ENCODE peak calls at places on chromosomes 7 and 10, in five cellular contexts. V, A, K, X and B are unnamed samples.

GRCh38 chr10:104065748-104066147 is 19.9 kb downstream of the COL17A1 start:
- DNase-seq in A (no peak), X (no peak), V (no peak), K (no peak), B (no peak)

GRCh38 chr10:52951819-52952218 is 179.2 kb upstream of the MBL2 start:
- DNase-seq in A (no peak), K (no peak), V (peak; percentile 18), X (no peak), B (no peak)

GRCh38 chr10:62336404-62336803 is 37.8 kb upstream of the ZNF365 start:
- DNase-seq in X (no peak), A (no peak), K (no peak), V (no peak), B (no peak)

GRCh38 chr7:26648429-26649015 is 215.9 kb downstream of the SKAP2 start:
- DNase-seq in K (no peak), A (no peak), V (peak; percentile 40), X (no peak), B (peak; percentile 65)

GRCh38 chr10:114266521-114266920 is 27.5 kb downstream of the VWA2 start:
- DNase-seq in K (no peak), X (peak; percentile 42), V (peak; percentile 39), A (no peak), B (no peak)

GRCh38 chr7:131072505-131073091 is 255.1 kb upstream of the MKLN1 start:
- DNase-seq in X (no peak), V (peak; percentile 66), K (no peak), A (no peak), B (peak; percentile 43)

GRCh38 chr10:548212-548897 is 141.1 kb downstream of the DIP2C start:
- DNase-seq in A (no peak), X (no peak), V (no peak), K (no peak), B (no peak)

GRCh38 chr7:151202836-151203235 is 7.5 kb downstream of the H2BK1 start:
- DNase-seq in V (no peak), A (peak; percentile 60), K (no peak), X (no peak), B (no peak)

GRCh38 chr7:23462846-23463245 is 7.4 kb downstream of the IGF2BP3 start:
- DNase-seq in V (peak; percentile 72), X (no peak), K (no peak), A (peak; percentile 81), B (peak; percentile 44)

GRCh38 chr10:78776746-78777145 is 292.0 kb upstream of the ZMIZ1 start:
- DNase-seq in A (no peak), K (no peak), X (no peak), V (no peak), B (no peak)

GRCh38 chr10:120578123-120578522 is 121.1 kb downstream of the PLPP4 start:
- DNase-seq in V (no peak), A (no peak), X (no peak), K (no peak), B (no peak)

GRCh38 chr10:124534231-124534798 is 72.7 kb downstream of the LHPP start:
- DNase-seq in X (no peak), K (no peak), A (no peak), V (peak; percentile 45), B (no peak)

DNA sequence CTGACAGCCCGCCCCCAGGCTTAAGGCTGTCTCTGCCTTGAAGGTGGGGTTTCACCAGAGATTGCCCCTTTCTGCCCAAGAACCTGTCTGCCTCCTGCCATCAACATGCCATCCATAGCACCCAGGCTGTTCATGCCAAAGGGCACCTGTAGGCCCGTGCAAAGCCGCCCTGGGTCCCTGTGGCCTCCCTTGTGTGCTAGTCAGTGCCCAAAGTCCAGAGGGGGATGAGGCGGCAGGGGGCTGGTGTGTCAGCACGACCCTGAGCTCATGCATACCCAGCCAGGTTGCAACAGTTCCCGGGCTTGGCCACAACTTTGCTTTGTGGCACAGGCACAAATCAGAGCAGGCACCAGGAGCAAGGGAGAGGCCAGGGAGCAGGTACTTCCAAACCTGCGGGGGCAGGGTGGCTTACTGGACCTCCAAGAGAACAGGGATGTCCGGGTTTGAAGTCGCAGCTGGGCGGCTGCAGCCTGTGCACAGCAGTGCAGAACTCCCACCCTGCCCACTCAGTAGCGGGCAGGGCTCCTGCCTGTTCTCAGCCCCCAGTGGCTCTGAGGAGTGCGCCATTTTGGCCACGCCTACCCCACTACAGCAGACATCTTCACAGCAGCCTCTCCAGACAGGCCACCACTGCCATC is 671.1 kb upstream of the GRM3 start:
- DNase-seq in A (no peak), K (no peak), X (peak; percentile 3), V (no peak), B (no peak)
- H3K4me3 ChIP-seq in A (no peak overlapping the region), K (no peak overlapping the region), X (no peak overlapping the region), V (no peak overlapping the region), B (no peak overlapping the region)

GRCh38 chr7:120860151-120860550 is 2.2 kb upstream of the TSPAN12 start:
- DNase-seq in A (no peak), V (no peak), K (no peak), X (no peak), B (no peak)

GRCh38 chr7:120858299-120858636 is 324 bp upstream of the TSPAN12 start:
- DNase-seq in K (no peak), A (no peak), V (no peak), X (no peak), B (no peak)

GRCh38 chr7:120856621-120857352 is 1.2 kb downstream of the TSPAN12 start:
- DNase-seq in X (peak; percentile 36), V (peak; percentile 24), A (peak; percentile 88), K (no peak), B (peak; percentile 2)

GRCh38 chr7:120856198-120856597 is 1.7 kb downstream of the TSPAN12 start:
- DNase-seq in A (no peak), X (no peak), K (no peak), V (no peak), B (no peak)

GRCh38 chr7:120857558-120858298 is at the start of gene TSPAN12:
- DNase-seq in V (peak; percentile 64), K (no peak), X (peak; percentile 88), A (peak; percentile 93), B (peak; percentile 50)
- TF ChIP-seq CTCF in V (peak; percentile 25), K (peak; percentile 50), X (peak; percentile 87), A (peak; percentile 40), B (peak; percentile 35)

GRCh38 chr7:30164567-30164966 is 29.8 kb downstream of the MTURN start:
- DNase-seq in V (peak; percentile 77), X (no peak), A (peak; percentile 75), K (no peak), B (peak; percentile 65)

GRCh38 chr7:30160329-30160728 is 25.5 kb downstream of the MTURN start:
- DNase-seq in V (no peak), A (no peak), X (no peak), K (no peak), B (no peak)

GRCh38 chr7:30163231-30163894 is 28.6 kb downstream of the MTURN start:
- DNase-seq in A (no peak), V (no peak), K (no peak), X (no peak), B (no peak)

GRCh38 chr7:30162133-30162532 is 27.3 kb downstream of the MTURN start:
- DNase-seq in V (no peak), K (no peak), X (no peak), A (no peak), B (no peak)

DNA sequence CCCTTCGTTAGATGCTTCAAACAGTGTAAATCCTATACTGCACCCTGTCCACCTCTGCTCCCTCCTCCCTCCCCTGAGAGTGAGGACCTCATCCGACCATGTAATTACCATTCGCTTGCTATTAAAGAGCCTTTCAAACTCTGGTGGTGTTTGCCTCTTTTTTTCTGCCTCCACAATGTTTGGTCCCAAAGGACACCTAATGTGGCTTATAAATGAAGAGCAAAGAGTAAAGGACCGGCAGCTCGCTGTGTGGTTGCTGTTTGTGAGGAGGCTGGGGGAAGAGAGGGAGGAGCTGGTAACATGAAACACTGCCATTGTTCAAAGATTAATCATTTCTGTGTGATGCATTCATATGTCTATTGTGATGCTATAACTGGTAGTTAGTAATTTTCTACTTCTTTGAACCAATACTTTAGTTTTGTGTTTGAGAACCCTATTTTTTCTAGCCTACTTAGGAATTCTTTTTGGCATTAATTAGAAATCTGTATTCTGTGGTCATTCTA is 27.9 kb downstream of the MTURN start:
- DNase-seq in A (no peak), K (no peak), V (peak; percentile 79), X (no peak), B (peak; percentile 49)
- H3K4me3 ChIP-seq in A (peak overlapping the region; percentile 62), K (no peak overlapping the region), V (no peak overlapping the region), X (no peak overlapping the region), B (peak overlapping the region; percentile 20)

GRCh38 chr10:29811751-29812427 is 177.1 kb upstream of the SVIL start:
- DNase-seq in K (peak; percentile 83), V (peak; percentile 92), A (peak; percentile 88), X (no peak), B (peak; percentile 97)
- TF ChIP-seq CTCF in K (no peak), V (no peak), A (no peak), X (no peak), B (no peak)

GRCh38 chr7:613442-614140 is 93.9 kb upstream of the PDGFA start:
- DNase-seq in V (no peak), X (no peak), A (no peak), K (no peak), B (no peak)
- H3K4me3 ChIP-seq in V (no peak overlapping the region), X (no peak overlapping the region), A (no peak overlapping the region), K (no peak overlapping the region), B (no peak overlapping the region)

DNA sequence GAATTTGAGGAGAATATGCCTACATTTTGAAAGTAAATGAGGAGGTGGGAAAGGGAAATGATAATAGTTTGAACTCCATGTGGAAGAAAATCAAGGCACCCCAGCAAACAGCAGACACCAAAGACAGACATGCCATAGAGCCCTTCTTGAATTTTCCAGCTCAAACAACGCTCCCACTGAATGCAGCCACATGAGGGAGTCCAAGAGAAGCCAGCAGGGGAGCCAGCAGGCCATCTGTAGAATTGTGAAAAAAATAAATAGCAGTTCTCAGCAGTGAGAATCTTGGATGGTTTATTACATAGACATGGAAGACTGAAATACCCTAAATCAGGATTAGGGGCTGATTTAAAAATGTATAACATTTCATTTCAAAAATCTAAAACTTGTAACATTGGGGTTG is 1567.3 kb upstream of the LRRTM3 start:
- DNase-seq in K (no peak), V (peak; percentile 34), A (no peak), X (no peak), B (no peak)
- TF ChIP-seq CTCF in K (no peak), V (peak; percentile 53), A (no peak), X (peak; percentile 49), B (peak; percentile 37)

DNA sequence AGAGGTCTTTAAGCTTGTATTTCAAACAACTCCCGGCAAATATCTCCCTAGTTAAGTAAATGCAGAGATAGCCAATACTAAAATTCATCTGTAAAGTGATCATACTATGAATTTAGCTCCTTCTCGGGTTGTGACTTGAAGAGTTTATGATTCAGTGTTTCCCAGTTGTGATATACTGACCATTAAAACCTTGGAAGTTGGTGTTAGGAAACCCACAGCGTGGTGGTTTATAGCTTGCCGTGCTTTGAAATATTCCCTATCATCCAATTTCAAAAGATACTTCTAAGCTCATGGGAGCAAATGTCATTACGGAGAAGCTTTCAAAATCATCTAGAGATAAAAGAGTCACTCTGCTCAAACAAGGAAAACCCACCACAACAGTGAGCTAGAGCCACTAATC is 171.6 kb downstream of the CSTF2T start:
- DNase-seq in V (peak; percentile 17), X (no peak), K (no peak), A (no peak), B (no peak)
- H3K4me3 ChIP-seq in V (no peak overlapping the region), X (no peak overlapping the region), K (no peak overlapping the region), A (no peak overlapping the region), B (no peak overlapping the region)